ENCODE peak calls at places on chromosomes 5 and 9, in ten cellular contexts. X is A673, S is cardiac muscle cell, L is IMR-90, K is dorsolateral prefrontal cortex, T is mucosa of descending colon, A is PC-9, M is gastrocnemius medialis, R is MM.1S, E is stomach. N is an unnamed sample.
A peak's percentile ranks its signal among the peaks of the same experiment; 100 is the strongest.

GRCh38 chr5:116660929-116661328 is 86.3 kb upstream of the SEMA6A start:
- DNase-seq in X (no peak), S (no peak), L (no peak), K (no peak), T (no peak), A (no peak), M (no peak), R (no peak), E (no peak), N (no peak)

GRCh38 chr5:1515311-1515920 is 8.3 kb downstream of the LPCAT1 start:
- DNase-seq in X (no peak), S (no peak), L (no peak), K (no peak), T (peak; percentile 1), A (no peak), M (no peak), R (no peak), E (peak; percentile 21), N (no peak)

GRCh38 chr5:143400541-143401252 is 2.8 kb downstream of the NR3C1 start:
- DNase-seq in X (no peak), S (no peak), L (peak; percentile 60), K (no peak), T (no peak), A (no peak), M (no peak), R (peak; percentile 70), E (no peak), N (peak; percentile 77)

GRCh38 chr5:26719824-26720223 is 318.6 kb downstream of the CDH9 start:
- DNase-seq in X (no peak), S (no peak), L (no peak), K (no peak), T (no peak), A (no peak), M (no peak), R (no peak), E (no peak), N (no peak)

GRCh38 chr5:87010736-87011135 is 256.9 kb upstream of the RASA1 start:
- DNase-seq in X (no peak), S (no peak), L (no peak), K (no peak), T (no peak), A (no peak), M (no peak), R (no peak), E (no peak), N (peak; percentile 32)

GRCh38 chr9:90003046-90003355 is 398.2 kb downstream of the GADD45G start:
- DNase-seq in X (no peak), S (no peak), L (no peak), K (no peak), T (no peak), A (no peak), M (no peak), R (no peak), E (peak; percentile 58), N (no peak)

GRCh38 chr5:38921174-38921573 is 75.4 kb downstream of the OSMR start:
- DNase-seq in X (no peak), S (peak; percentile 70), L (peak; percentile 9), K (no peak), T (no peak), A (no peak), M (no peak), R (no peak), E (no peak), N (peak; percentile 10)

GRCh38 chr9:97944612-97945011 is 6.6 kb upstream of the HEMGN start:
- DNase-seq in X (no peak), S (no peak), L (no peak), K (no peak), T (no peak), A (no peak), M (no peak), R (no peak), E (no peak), N (no peak)

GRCh38 chr5:138439537-138440225 is 824 bp downstream of the REEP2 start:
- DNase-seq in X (peak; percentile 15), S (peak; percentile 20), L (peak; percentile 3), K (no peak), T (no peak), A (no peak), M (no peak), R (no peak), E (no peak), N (no peak)

GRCh38 chr5:73280821-73281746 is 108.1 kb downstream of the TMEM174 start:
- DNase-seq in X (peak; percentile 81), S (peak; percentile 23), L (peak; percentile 65), K (no peak), T (peak; percentile 17), A (peak; percentile 41), M (no peak), R (no peak), E (peak; percentile 70), N (peak; percentile 86)

GRCh38 chr5:63127054-63127453 is 548.4 kb downstream of the LRRC70 start:
- DNase-seq in X (no peak), S (no peak), L (peak; percentile 26), K (no peak), T (no peak), A (no peak), M (no peak), R (no peak), E (no peak), N (peak; percentile 53)

GRCh38 chr5:94746731-94747124 is 128.3 kb downstream of the SLF1 start:
- DNase-seq in X (no peak), S (peak; percentile 32), L (no peak), K (no peak), T (no peak), A (no peak), M (no peak), R (no peak), E (no peak), N (peak; percentile 16)

GRCh38 chr9:87141124-87141523 is 193.8 kb upstream of the GAS1 start:
- DNase-seq in X (no peak), S (no peak), L (no peak), K (no peak), T (no peak), A (no peak), M (no peak), R (no peak), E (no peak), N (no peak)

GRCh38 chr5:17713301-17713700 is 79.0 kb downstream of the TAF11L14 start:
- DNase-seq in X (no peak), S (no peak), L (no peak), K (no peak), T (no peak), A (no peak), M (no peak), R (no peak), E (no peak), N (no peak)

GRCh38 chr9:22037954-22038690 is 29.0 kb upstream of the CDKN2B start:
- DNase-seq in X (no peak), S (no peak), L (peak; percentile 47), K (no peak), T (no peak), A (no peak), M (no peak), R (no peak), E (no peak), N (peak; percentile 62)

GRCh38 chr5:165188555-165189260 is 1683.3 kb downstream of the MAT2B start:
- DNase-seq in X (no peak), S (no peak), L (no peak), K (no peak), T (no peak), A (no peak), M (no peak), R (no peak), E (no peak), N (no peak)
- H3K4me3 ChIP-seq in X (no peak overlapping the region), S (no peak overlapping the region), L (no peak overlapping the region), K (no peak overlapping the region), T (no peak overlapping the region), A (no peak overlapping the region), M (no peak overlapping the region), R (no peak overlapping the region), E (no peak overlapping the region), N (no peak overlapping the region)

GRCh38 chr5:37086466-37087178 is 162.6 kb downstream of the CPLANE1 start:
- DNase-seq in X (no peak), S (no peak), L (peak; percentile 76), K (no peak), T (peak; percentile 25), A (no peak), M (no peak), R (no peak), E (no peak), N (peak; percentile 65)

GRCh38 chr5:37090781-37091180 is 158.4 kb downstream of the CPLANE1 start:
- DNase-seq in X (no peak), S (no peak), L (peak; percentile 56), K (no peak), T (no peak), A (no peak), M (no peak), R (no peak), E (no peak), N (peak; percentile 7)

GRCh38 chr5:37088041-37088440 is 161.1 kb downstream of the CPLANE1 start:
- DNase-seq in X (no peak), S (no peak), L (no peak), K (no peak), T (no peak), A (no peak), M (no peak), R (no peak), E (no peak), N (no peak)

DNA sequence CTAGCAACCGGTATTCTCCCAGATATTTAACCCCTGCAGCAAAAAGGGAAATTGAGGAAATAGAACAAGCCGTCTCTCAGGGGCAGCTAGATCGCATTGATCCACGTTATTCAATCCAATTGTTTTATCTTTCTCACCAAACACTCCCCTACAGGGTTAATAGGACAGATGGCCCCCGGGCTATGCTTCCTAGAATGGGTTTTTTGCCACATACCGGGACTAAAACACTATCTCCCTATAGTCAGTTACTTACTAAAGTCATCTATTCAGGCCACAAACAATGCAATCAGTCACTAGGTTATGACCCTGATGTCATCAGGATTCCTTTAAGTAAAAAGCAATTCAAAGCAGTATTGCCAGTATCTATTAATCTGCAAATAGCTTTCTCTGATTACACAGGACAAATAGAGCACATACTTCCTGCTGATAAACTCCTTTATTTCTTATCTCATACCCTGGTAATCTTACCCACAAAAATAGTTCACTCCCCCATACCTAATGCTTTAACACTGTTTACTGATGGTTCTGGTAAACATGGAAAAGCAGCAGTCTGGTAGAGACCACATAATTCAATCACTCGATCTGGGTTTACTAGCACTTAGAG is 159.0 kb downstream of the CPLANE1 start:
- DNase-seq in X (no peak), S (no peak), L (no peak), K (no peak), T (no peak), A (no peak), M (no peak), R (no peak), E (no peak), N (no peak)
- TF ChIP-seq CTCF in X (no peak), S (no peak), L (no peak), K (no peak), T (no peak), A (no peak), M (no peak), R (no peak), E (no peak), N (no peak)

GRCh38 chr9:128249914-128250838 is 25.6 kb downstream of the GOLGA2 start:
- DNase-seq in X (peak; percentile 87), S (peak; percentile 89), L (peak; percentile 33), K (peak; percentile 81), T (peak; percentile 100), A (peak; percentile 44), M (peak; percentile 52), R (peak; percentile 93), E (peak; percentile 99), N (peak; percentile 75)
- H3K4me3 ChIP-seq in X (peak overlapping the region; percentile 66), S (peak overlapping the region; percentile 34), L (no peak overlapping the region), K (no peak overlapping the region), T (no peak overlapping the region), A (no peak overlapping the region), M (peak overlapping the region; percentile 41), R (peak overlapping the region; percentile 84), E (peak overlapping the region; percentile 51), N (no peak overlapping the region)

GRCh38 chr5:8842906-8843590 is 702.8 kb downstream of the SEMA5A start:
- DNase-seq in X (no peak), S (no peak), L (peak; percentile 60), K (peak; percentile 56), T (peak; percentile 32), A (no peak), M (no peak), R (no peak), E (no peak), N (peak; percentile 59)
- TF ChIP-seq CTCF in X (no peak), S (peak; percentile 56), L (peak; percentile 61), K (peak; percentile 56), T (no peak), A (peak; percentile 60), M (no peak), R (no peak), E (no peak), N (peak; percentile 50)